ENCODE peak calls at places on chromosomes 13 and 19, in seven cellular contexts. P is body of pancreas, S is IMR-90, U is ovary, N is tibial nerve, O is uterus, D is aorta. J is an unnamed sample. For H3K9me3 and H3K36me3, the result is how much of the 10 kb centered on the place peaks cover.

GRCh38 chr19:21707065-21707464 is 60.3 kb downstream of the ZNF100 start:
- DNase-seq in U (no peak), D (no peak), P (no peak), S (no peak), N (no peak), O (no peak), J (no peak)

GRCh38 chr19:10961763-10962536 is 1.1 kb downstream of the SMARCA4 start:
- DNase-seq in P (no peak), S (peak), D (no peak), U (no peak), O (no peak), N (no peak), J (no peak)

GRCh38 chr13:110157718-110158117 is 149.2 kb downstream of the COL4A1 start:
- DNase-seq in S (no peak), N (no peak), U (no peak), P (peak), D (no peak), O (no peak), J (no peak)

GRCh38 chr13:36914648-36915047 is 5.4 kb downstream of the SMAD9 start:
- DNase-seq in U (no peak), D (no peak), O (no peak), S (no peak), N (no peak), P (no peak), J (no peak)

GRCh38 chr13:50468849-50469669 is 374.4 kb downstream of the DLEU7 start:
- DNase-seq in N (no peak), U (no peak), P (no peak), O (no peak), D (no peak), S (no peak), J (no peak)

GRCh38 chr13:39688699-39689405 is 33.4 kb downstream of the COG6 start:
- DNase-seq in P (no peak), D (no peak), U (no peak), N (no peak), O (no peak), S (peak), J (no peak)

GRCh38 chr13:109113427-109113826 is 484.0 kb downstream of the MYO16 start:
- DNase-seq in P (no peak), D (no peak), U (no peak), O (no peak), N (no peak), S (no peak), J (no peak)

GRCh38 chr19:45087531-45087930 is 5.4 kb upstream of the PPP1R37 start:
- DNase-seq in N (no peak), S (no peak), D (no peak), O (no peak), P (no peak), U (no peak), J (no peak)

GRCh38 chr13:42114278-42114677 is 65.8 kb downstream of the DGKH start:
- DNase-seq in N (no peak), P (no peak), S (no peak), O (no peak), D (no peak), U (no peak), J (no peak)

GRCh38 chr19:57803265-57803593 is 11.5 kb downstream of the ZNF552 start:
- DNase-seq in N (no peak), P (no peak), O (no peak), S (no peak), D (no peak), U (no peak), J (no peak)

GRCh38 chr19:38057954-38058690 is 151.1 kb downstream of the SIPA1L3 start:
- DNase-seq in P (peak), U (no peak), S (no peak), O (no peak), D (no peak), N (no peak), J (no peak)

GRCh38 chr19:39524495-39524894 is 8.2 kb downstream of the EID2B start:
- DNase-seq in O (no peak), U (no peak), P (no peak), N (no peak), D (peak), S (no peak), J (no peak)

GRCh38 chr13:20193924-20194631 is 1.3 kb upstream of the GJB2 start:
- DNase-seq in S (no peak), U (no peak), N (no peak), O (no peak), P (no peak), D (no peak), J (no peak)

GRCh38 chr19:6671960-6672359 is 2.0 kb upstream of the TNFSF14 start:
- DNase-seq in U (no peak), P (no peak), N (no peak), D (no peak), O (no peak), S (no peak), J (no peak)

GRCh38 chr19:8046569-8047165 is 5.9 kb upstream of the CCL25 start:
- DNase-seq in N (no peak), D (no peak), P (no peak), S (no peak), O (no peak), U (no peak), J (no peak)

GRCh38 chr19:18751571-18751970 is 39.5 kb downstream of the COMP start:
- DNase-seq in N (no peak), D (no peak), S (no peak), P (no peak), U (no peak), O (no peak), J (no peak)

GRCh38 chr13:50299546-50300249 is 284.5 kb downstream of the KCNRG start:
- DNase-seq in S (no peak), N (no peak), U (no peak), D (no peak), O (no peak), P (no peak), J (peak)

DNA sequence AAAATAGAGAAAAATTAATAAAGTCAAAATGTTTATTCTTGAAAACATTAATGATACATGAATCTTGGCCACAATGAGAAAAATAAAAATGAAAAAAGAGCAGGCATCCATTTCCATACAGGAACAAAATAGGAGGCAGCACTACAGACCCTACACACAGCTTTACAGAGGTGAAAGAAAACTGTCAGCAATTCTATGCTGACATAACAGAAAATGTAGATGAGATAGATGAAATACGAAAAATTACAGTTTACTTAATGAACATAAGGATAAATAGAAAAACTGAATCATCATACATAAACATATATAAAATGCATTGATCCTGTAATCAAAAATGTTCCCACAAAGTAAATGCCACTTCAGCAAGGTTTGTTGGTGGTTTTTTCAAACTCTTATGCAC is 5.6 kb downstream of the LILRB4 start:
- DNase-seq in N (no peak), P (no peak), O (no peak), S (no peak), D (no peak), U (no peak), J (no peak)
- H3K9me3 ChIP-seq in N (under half), P (under half), O (under half), S (under half), D (under half), U (under half), J (under half)

GRCh38 chr19:15426485-15427349 is 7.9 kb upstream of the AKAP8L start:
- DNase-seq in O (no peak), P (no peak), D (no peak), U (no peak), N (no peak), S (no peak), J (no peak)
- H3K36me3 ChIP-seq in O (under half), P (under half), D (under half), U (under half), N (under half), S (half or more), J (half or more)

GRCh38 chr13:46377554-46377953 is 9.5 kb downstream of the RUBCNL start:
- DNase-seq in O (no peak), S (no peak), U (no peak), N (no peak), D (no peak), P (no peak), J (no peak)
- H3K4me3 ChIP-seq in O (no peak), S (no peak), U (no peak), N (no peak), D (no peak), P (no peak), J (no peak)

DNA sequence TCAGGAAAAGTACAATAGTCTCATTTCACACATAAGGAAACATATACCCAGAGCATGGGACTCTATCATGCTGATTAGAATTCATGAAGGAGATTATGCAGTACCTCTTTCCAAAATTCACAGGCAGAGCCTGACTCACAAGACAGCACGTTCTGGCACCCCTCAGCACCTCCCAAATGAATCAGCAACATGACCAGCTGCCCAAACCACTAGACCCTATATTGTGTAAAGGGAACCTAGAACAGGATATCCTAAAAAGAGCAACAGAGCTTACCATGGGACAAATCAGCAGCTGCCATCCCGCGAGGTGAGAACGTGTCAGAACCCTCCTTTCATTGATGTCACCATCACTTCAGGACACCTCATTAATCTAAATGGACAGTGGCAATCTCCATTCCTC is 2.5 kb downstream of the ZNF426 start:
- DNase-seq in D (no peak), N (no peak), S (no peak), U (no peak), P (no peak), O (no peak), J (no peak)
- H3K9me3 ChIP-seq in D (under half), N (under half), S (under half), U (under half), P (under half), O (under half), J (under half)

GRCh38 chr19:15161028-15161984 is 39.5 kb downstream of the NOTCH3 start:
- DNase-seq in S (peak), U (no peak), P (no peak), D (no peak), O (no peak), N (no peak), J (no peak)

GRCh38 chr19:15156391-15156790 is 44.4 kb downstream of the NOTCH3 start:
- DNase-seq in O (no peak), S (no peak), D (no peak), U (no peak), P (no peak), N (no peak), J (no peak)

GRCh38 chr19:15154002-15154612 is 46.7 kb downstream of the NOTCH3 start:
- DNase-seq in S (peak), D (no peak), O (no peak), P (no peak), U (no peak), N (no peak), J (no peak)

GRCh38 chr19:15155296-15155695 is 45.5 kb downstream of the NOTCH3 start:
- DNase-seq in O (no peak), U (no peak), D (no peak), N (no peak), S (no peak), P (no peak), J (no peak)

DNA sequence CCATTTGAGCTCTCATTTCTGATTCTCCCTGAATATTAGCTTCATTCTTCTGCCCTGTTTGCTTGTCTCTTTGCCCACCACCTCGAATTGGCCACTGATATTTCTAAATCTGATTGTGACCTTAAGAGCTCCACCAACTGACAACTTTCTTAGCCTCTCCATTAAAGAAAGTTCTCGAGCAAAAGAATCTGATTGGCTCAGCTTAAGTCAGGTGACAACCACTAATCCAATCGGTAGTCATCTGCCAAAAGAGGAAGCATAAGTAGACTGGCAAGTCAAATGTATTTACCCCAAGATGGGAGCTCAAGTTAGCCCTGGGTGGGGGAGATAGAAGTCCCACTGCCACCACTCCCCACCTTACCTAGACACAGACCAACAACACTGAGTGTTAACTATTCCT is 41.5 kb downstream of the NOTCH3 start:
- DNase-seq in O (no peak), U (no peak), P (no peak), N (no peak), S (peak), D (no peak), J (no peak)
- H3K36me3 ChIP-seq in O (under half), U (under half), P (under half), N (under half), S (under half), D (under half), J (under half)

DNA sequence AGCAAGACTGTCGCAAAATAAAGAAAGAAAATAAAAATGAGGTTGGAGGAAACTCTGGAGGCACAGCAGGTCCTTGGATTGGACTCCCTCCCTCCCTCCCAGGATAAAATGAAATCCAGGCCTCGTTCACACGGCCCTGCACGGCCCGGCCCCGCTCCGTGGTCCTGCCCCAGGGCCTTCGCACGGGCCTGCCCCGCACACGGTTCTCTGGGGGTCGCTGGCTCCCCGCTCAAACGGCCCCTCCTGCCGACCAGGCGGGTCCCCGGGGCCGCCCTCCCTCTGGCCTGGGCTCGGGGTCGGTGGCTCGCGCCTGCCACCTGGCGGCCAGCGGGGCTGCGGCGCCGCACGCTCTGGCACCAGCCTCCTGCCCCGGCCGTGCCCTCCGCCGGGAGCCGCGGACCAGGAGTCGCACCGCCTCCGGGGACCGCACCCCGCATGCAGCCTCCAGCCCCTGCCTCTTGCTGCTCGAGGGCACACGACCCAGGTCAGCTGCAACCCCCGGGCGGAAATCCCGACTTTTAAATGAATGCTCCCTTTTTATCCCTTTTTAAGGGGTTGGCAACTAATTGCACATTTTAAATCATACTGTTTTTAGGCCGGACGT is 1.5 kb upstream of the WDR18 start:
- DNase-seq in S (peak), N (no peak), O (peak), P (peak), U (peak), D (peak), J (peak)
- H3K4me3 ChIP-seq in S (peak), N (peak), O (peak), P (no peak), U (peak), D (no peak), J (peak)

DNA sequence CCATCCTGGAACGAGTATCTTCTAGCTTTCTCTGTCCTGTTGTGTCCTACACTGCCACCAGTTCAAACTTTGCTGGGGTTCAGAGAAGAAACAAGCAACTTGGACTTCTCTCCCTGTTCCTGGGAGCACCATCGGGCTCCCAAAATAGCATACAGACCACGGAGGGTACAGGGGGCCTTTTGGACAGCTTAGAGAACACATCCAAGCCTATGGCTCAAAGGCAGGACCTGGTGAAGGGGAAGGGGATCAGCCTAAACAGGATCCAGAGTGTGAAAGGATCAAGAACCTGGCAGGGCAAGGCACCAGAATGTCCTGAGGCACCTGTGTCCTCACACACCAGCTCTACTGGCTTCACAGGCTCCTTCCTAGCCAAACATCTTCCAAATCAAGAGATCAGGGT is 1336.5 kb downstream of the UQCRFS1 start:
- DNase-seq in U (no peak), N (no peak), S (no peak), D (no peak), P (no peak), O (no peak), J (no peak)
- H3K9me3 ChIP-seq in U (under half), N (under half), S (under half), D (under half), P (under half), O (under half), J (under half)

GRCh38 chr19:5255602-5256231 is 84.9 kb downstream of the PTPRS start:
- DNase-seq in D (no peak), N (no peak), P (no peak), S (no peak), O (no peak), U (no peak), J (no peak)

GRCh38 chr19:5254543-5254942 is 86.1 kb downstream of the PTPRS start:
- DNase-seq in O (no peak), N (no peak), D (no peak), U (no peak), P (no peak), S (no peak), J (no peak)

GRCh38 chr19:5251096-5252065 is 89.2 kb downstream of the PTPRS start:
- DNase-seq in P (no peak), D (no peak), U (no peak), N (no peak), O (no peak), S (no peak), J (no peak)

GRCh38 chr19:5254944-5255343 is 85.7 kb downstream of the PTPRS start:
- DNase-seq in U (no peak), S (no peak), P (no peak), N (no peak), D (no peak), O (no peak), J (no peak)

GRCh38 chr19:5253403-5254110 is 87.1 kb downstream of the PTPRS start:
- DNase-seq in S (peak), N (no peak), O (no peak), P (no peak), D (no peak), U (no peak), J (no peak)
- H3K36me3 ChIP-seq in S (under half), N (under half), O (under half), P (under half), D (under half), U (under half), J (under half)

DNA sequence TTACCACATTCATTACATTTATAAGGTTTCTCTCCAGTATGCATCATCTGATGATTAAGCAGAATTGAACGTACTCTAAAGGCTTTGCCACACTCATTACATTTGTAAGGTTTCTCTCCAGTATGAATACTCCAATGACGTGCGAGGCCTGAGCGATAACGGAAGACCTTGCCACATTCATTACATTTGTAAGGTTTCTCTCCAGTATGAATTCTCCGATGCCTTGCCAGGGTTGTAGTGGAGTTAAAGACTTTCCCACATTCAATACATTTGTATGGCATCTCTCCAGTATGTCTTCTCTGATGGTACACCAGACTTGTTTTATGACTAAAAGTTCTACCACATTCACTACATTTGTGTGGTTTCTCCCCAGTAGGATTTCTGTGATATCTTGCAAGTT is 16.8 kb upstream of the ZNF432 start:
- DNase-seq in U (no peak), S (no peak), O (no peak), N (no peak), D (no peak), P (no peak), J (no peak)
- H3K4me3 ChIP-seq in U (no peak), S (no peak), O (no peak), N (no peak), D (peak), P (no peak), J (no peak)

J was measured in SJSA1.